ENCODE peak calls at places on chromosomes 13 and 19, in four cellular contexts. One of them, this sample, is unnamed.

GRCh38 chr13:26208292-26208691 is 13.8 kb downstream of the RNF6 start:
- DNase-seq in NCI-H1092 treated with DMSO at 0.1 percent for 48 hours: no peak
- DNase-seq in GM20000: no peak
- DNase-seq in stimulated activated CD8-positive, alpha-beta memory T cell treated with anti-CD3 and anti-CD28 coated beads, Interleukin-7, amount 100 ng/mL, for 24 hours: no peak
- DNase-seq in this sample: no peak

GRCh38 chr19:6378498-6378897 is 2.8 kb upstream of the PSPN start:
- DNase-seq in NCI-H1092 treated with DMSO at 0.1 percent for 48 hours: no peak
- DNase-seq in stimulated activated CD8-positive, alpha-beta memory T cell treated with anti-CD3 and anti-CD28 coated beads, Interleukin-7, amount 100 ng/mL, for 24 hours: no peak
- DNase-seq in GM20000: no peak
- DNase-seq in this sample: no peak

GRCh38 chr19:30898353-30899103 is 450.7 kb downstream of the TSHZ3 start:
- DNase-seq in stimulated activated CD8-positive, alpha-beta memory T cell treated with anti-CD3 and anti-CD28 coated beads, Interleukin-7, amount 100 ng/mL, for 24 hours: no peak
- DNase-seq in NCI-H1092 treated with DMSO at 0.1 percent for 48 hours: no peak
- DNase-seq in GM20000: no peak
- DNase-seq in this sample: no peak

GRCh38 chr19:13764101-13764807 is at the start of gene MRI1:
- DNase-seq in stimulated activated CD8-positive, alpha-beta memory T cell treated with anti-CD3 and anti-CD28 coated beads, Interleukin-7, amount 100 ng/mL, for 24 hours: peak; percentile 38
- DNase-seq in NCI-H1092 treated with DMSO at 0.1 percent for 48 hours: peak; percentile 71
- DNase-seq in GM20000: peak; percentile 96
- DNase-seq in this sample: peak; percentile 94

GRCh38 chr19:39382991-39383828 is 7.7 kb downstream of the PAF1 start:
- DNase-seq in NCI-H1092 treated with DMSO at 0.1 percent for 48 hours: no peak
- DNase-seq in GM20000: no peak
- DNase-seq in stimulated activated CD8-positive, alpha-beta memory T cell treated with anti-CD3 and anti-CD28 coated beads, Interleukin-7, amount 100 ng/mL, for 24 hours: no peak
- DNase-seq in this sample: no peak

GRCh38 chr19:49554701-49555181 is 25.6 kb downstream of the NOSIP start:
- DNase-seq in GM20000: no peak
- DNase-seq in stimulated activated CD8-positive, alpha-beta memory T cell treated with anti-CD3 and anti-CD28 coated beads, Interleukin-7, amount 100 ng/mL, for 24 hours: no peak
- DNase-seq in NCI-H1092 treated with DMSO at 0.1 percent for 48 hours: no peak
- DNase-seq in this sample: no peak

GRCh38 chr19:45863840-45864628 is at the start of gene FOXA3:
- DNase-seq in stimulated activated CD8-positive, alpha-beta memory T cell treated with anti-CD3 and anti-CD28 coated beads, Interleukin-7, amount 100 ng/mL, for 24 hours: no peak
- DNase-seq in NCI-H1092 treated with DMSO at 0.1 percent for 48 hours: no peak
- DNase-seq in GM20000: peak; percentile 95
- DNase-seq in this sample: peak; percentile 93

GRCh38 chr19:29819300-29819699 is 7.5 kb downstream of the CCNE1 start:
- DNase-seq in GM20000: no peak
- DNase-seq in stimulated activated CD8-positive, alpha-beta memory T cell treated with anti-CD3 and anti-CD28 coated beads, Interleukin-7, amount 100 ng/mL, for 24 hours: no peak
- DNase-seq in NCI-H1092 treated with DMSO at 0.1 percent for 48 hours: no peak
- DNase-seq in this sample: no peak

GRCh38 chr13:24605923-24606372 is 74.3 kb upstream of the ATP12A start:
- DNase-seq in stimulated activated CD8-positive, alpha-beta memory T cell treated with anti-CD3 and anti-CD28 coated beads, Interleukin-7, amount 100 ng/mL, for 24 hours: no peak
- DNase-seq in NCI-H1092 treated with DMSO at 0.1 percent for 48 hours: peak; percentile 11
- DNase-seq in GM20000: no peak
- DNase-seq in this sample: no peak

GRCh38 chr19:15284091-15284490 is 48.2 kb downstream of the BRD4 start:
- DNase-seq in GM20000: no peak
- DNase-seq in stimulated activated CD8-positive, alpha-beta memory T cell treated with anti-CD3 and anti-CD28 coated beads, Interleukin-7, amount 100 ng/mL, for 24 hours: no peak
- DNase-seq in NCI-H1092 treated with DMSO at 0.1 percent for 48 hours: no peak
- DNase-seq in this sample: no peak

GRCh38 chr13:74153316-74153715 is 19.1 kb upstream of the KLF12 start:
- DNase-seq in GM20000: no peak
- DNase-seq in stimulated activated CD8-positive, alpha-beta memory T cell treated with anti-CD3 and anti-CD28 coated beads, Interleukin-7, amount 100 ng/mL, for 24 hours: no peak
- DNase-seq in NCI-H1092 treated with DMSO at 0.1 percent for 48 hours: no peak
- DNase-seq in this sample: no peak

GRCh38 chr19:42547927-42548326 is 19.6 kb upstream of the CEACAM1 start:
- DNase-seq in GM20000: peak; percentile 0
- DNase-seq in NCI-H1092 treated with DMSO at 0.1 percent for 48 hours: no peak
- DNase-seq in stimulated activated CD8-positive, alpha-beta memory T cell treated with anti-CD3 and anti-CD28 coated beads, Interleukin-7, amount 100 ng/mL, for 24 hours: no peak
- DNase-seq in this sample: no peak

GRCh38 chr13:41310963-41311606 is at the start of gene NAA16:
- DNase-seq in stimulated activated CD8-positive, alpha-beta memory T cell treated with anti-CD3 and anti-CD28 coated beads, Interleukin-7, amount 100 ng/mL, for 24 hours: peak; percentile 95
- DNase-seq in GM20000: peak; percentile 95
- DNase-seq in NCI-H1092 treated with DMSO at 0.1 percent for 48 hours: peak; percentile 72
- DNase-seq in this sample: peak; percentile 97

GRCh38 chr13:106568225-106569003 is 477 bp upstream of the ARGLU1 start:
- DNase-seq in stimulated activated CD8-positive, alpha-beta memory T cell treated with anti-CD3 and anti-CD28 coated beads, Interleukin-7, amount 100 ng/mL, for 24 hours: no peak
- DNase-seq in GM20000: no peak
- DNase-seq in NCI-H1092 treated with DMSO at 0.1 percent for 48 hours: no peak
- DNase-seq in this sample: no peak

GRCh38 chr13:47594833-47595232 is 406.2 kb downstream of the SUCLA2 start:
- DNase-seq in GM20000: no peak
- DNase-seq in stimulated activated CD8-positive, alpha-beta memory T cell treated with anti-CD3 and anti-CD28 coated beads, Interleukin-7, amount 100 ng/mL, for 24 hours: no peak
- DNase-seq in NCI-H1092 treated with DMSO at 0.1 percent for 48 hours: no peak
- DNase-seq in this sample: no peak

GRCh38 chr19:8323781-8324185 is 2.5 kb downstream of the RPS28 start:
- DNase-seq in GM20000: no peak
- DNase-seq in NCI-H1092 treated with DMSO at 0.1 percent for 48 hours: no peak
- DNase-seq in stimulated activated CD8-positive, alpha-beta memory T cell treated with anti-CD3 and anti-CD28 coated beads, Interleukin-7, amount 100 ng/mL, for 24 hours: no peak
- DNase-seq in this sample: no peak

GRCh38 chr19:11242864-11243797 is 3.7 kb downstream of the ANGPTL8 start:
- DNase-seq in NCI-H1092 treated with DMSO at 0.1 percent for 48 hours: peak; percentile 65
- DNase-seq in stimulated activated CD8-positive, alpha-beta memory T cell treated with anti-CD3 and anti-CD28 coated beads, Interleukin-7, amount 100 ng/mL, for 24 hours: peak; percentile 89
- DNase-seq in GM20000: peak; percentile 98
- DNase-seq in this sample: peak; percentile 100

GRCh38 chr19:18229474-18229873 is 3.2 kb upstream of the PDE4C start:
- DNase-seq in NCI-H1092 treated with DMSO at 0.1 percent for 48 hours: no peak
- DNase-seq in GM20000: no peak
- DNase-seq in stimulated activated CD8-positive, alpha-beta memory T cell treated with anti-CD3 and anti-CD28 coated beads, Interleukin-7, amount 100 ng/mL, for 24 hours: no peak
- DNase-seq in this sample: no peak

GRCh38 chr13:112101360-112101930 is 34.5 kb downstream of the SOX1 start:
- DNase-seq in stimulated activated CD8-positive, alpha-beta memory T cell treated with anti-CD3 and anti-CD28 coated beads, Interleukin-7, amount 100 ng/mL, for 24 hours: no peak
- DNase-seq in NCI-H1092 treated with DMSO at 0.1 percent for 48 hours: no peak
- DNase-seq in GM20000: no peak
- DNase-seq in this sample: no peak